ENCODE peak calls at places on chromosomes 7 and 10, in seven cellular contexts. V is stimulated activated CD4-positive, alpha-beta T cell treated with anti-CD3 and anti-CD28 coated beads, TNF-alpha, amount 100 ng/mL, for 24 hours; F is retina; J is choroid plexus epithelial cell; B is MCF 10A; C is activated T-cell treated with anti-CD3 and anti-CD28 coated beads for 1 hour; M is CD4-positive, alpha-beta memory T cell. A is an unnamed sample.

GRCh38 chr7:102306916-102307677 is 20.4 kb downstream of the SH2B2 start:
- DNase-seq in V (no peak), F (peak; percentile 76), J (peak; percentile 66), B (peak; percentile 46), C (no peak), M (no peak), A (peak; percentile 86)

GRCh38 chr10:90087197-90088007 is 386.0 kb downstream of the KIF20B start:
- DNase-seq in V (no peak), F (no peak), J (peak; percentile 57), B (peak; percentile 76), C (no peak), M (no peak), A (no peak)

GRCh38 chr10:25080880-25081581 is 64.6 kb downstream of the THNSL1 start:
- DNase-seq in V (peak; percentile 53), F (peak; percentile 85), J (peak; percentile 92), B (peak; percentile 82), C (peak; percentile 41), M (no peak), A (peak; percentile 72)

GRCh38 chr10:124117879-124118278 is 24.5 kb upstream of the CHST15 start:
- DNase-seq in V (no peak), F (no peak), J (no peak), B (peak; percentile 85), C (no peak), M (no peak), A (no peak)

GRCh38 chr10:100744136-100744979 is 1.0 kb upstream of the PAX2 start:
- DNase-seq in V (no peak), F (peak; percentile 76), J (no peak), B (no peak), C (no peak), M (no peak), A (peak; percentile 52)

GRCh38 chr10:15745748-15746147 is 26.0 kb upstream of the ITGA8 start:
- DNase-seq in V (no peak), F (no peak), J (peak; percentile 55), B (no peak), C (no peak), M (no peak), A (no peak)

GRCh38 chr7:128214463-128214862 is 26.6 kb upstream of the LEP start:
- DNase-seq in V (no peak), F (no peak), J (no peak), B (no peak), C (no peak), M (no peak), A (no peak)

GRCh38 chr7:148620749-148621372 is 30.3 kb downstream of the C7orf33 start:
- DNase-seq in V (no peak), F (no peak), J (peak; percentile 3), B (peak; percentile 25), C (no peak), M (no peak), A (peak; percentile 67)

GRCh38 chr7:15862781-15863165 is 176.3 kb upstream of the MEOX2 start:
- DNase-seq in V (no peak), F (no peak), J (no peak), B (no peak), C (no peak), M (no peak), A (no peak)

GRCh38 chr7:18895456-18895855 is 222.0 kb downstream of the TWIST1 start:
- DNase-seq in V (no peak), F (no peak), J (peak; percentile 68), B (peak; percentile 60), C (no peak), M (no peak), A (peak; percentile 27)

GRCh38 chr7:144842377-144842851 is 6.6 kb upstream of the TPK1 start:
- DNase-seq in V (no peak), F (no peak), J (peak; percentile 78), B (peak; percentile 78), C (no peak), M (peak; percentile 33), A (peak; percentile 62)

GRCh38 chr7:134737561-134738353 is 41.7 kb upstream of the CALD1 start:
- DNase-seq in V (peak; percentile 5), F (no peak), J (peak; percentile 80), B (peak; percentile 3), C (no peak), M (no peak), A (no peak)

GRCh38 chr7:151008511-151009323 is 15.6 kb downstream of the ATG9B start:
- DNase-seq in V (peak; percentile 54), F (peak; percentile 72), J (peak; percentile 46), B (peak; percentile 40), C (peak; percentile 75), M (peak; percentile 72), A (peak; percentile 57)

GRCh38 chr10:76086571-76087260 is 655.3 kb downstream of the LRMDA start:
- DNase-seq in V (no peak), F (no peak), J (peak; percentile 85), B (peak; percentile 67), C (no peak), M (no peak), A (peak; percentile 86)

GRCh38 chr7:53740971-53741370 is 705.5 kb downstream of the POM121L12 start:
- DNase-seq in V (no peak), F (no peak), J (no peak), B (no peak), C (no peak), M (no peak), A (peak; percentile 1)

GRCh38 chr7:82268632-82269031 is 174.9 kb downstream of the CACNA2D1 start:
- DNase-seq in V (no peak), F (no peak), J (peak; percentile 26), B (no peak), C (no peak), M (no peak), A (no peak)

GRCh38 chr7:50207682-50208255 is 96.7 kb upstream of the IKZF1 start:
- DNase-seq in V (no peak), F (no peak), J (no peak), B (no peak), C (no peak), M (no peak), A (no peak)

GRCh38 chr10:10498781-10499180 is 518.9 kb upstream of the CELF2 start:
- DNase-seq in V (no peak), F (no peak), J (peak; percentile 20), B (peak; percentile 58), C (no peak), M (no peak), A (no peak)

GRCh38 chr7:128845475-128845874 is 15.3 kb downstream of the FLNC start:
- DNase-seq in V (no peak), F (no peak), J (no peak), B (no peak), C (no peak), M (no peak), A (no peak)